ENCODE peak calls at places on chromosomes 2 and 18, in nine cellular contexts. J, C, G, E, H, O, S, N and R are unnamed samples.

GRCh38 chr2:17571681-17572080 is 31.2 kb downstream of the VSNL1 start:
- DNase-seq in H (no peak), J (no peak), N (no peak), G (no peak), O (peak; percentile 15), E (no peak), C (peak; percentile 33), S (no peak), R (peak; percentile 33)

GRCh38 chr2:33784488-33784887 is 185.4 kb upstream of the FAM98A start:
- DNase-seq in E (peak; percentile 73), H (no peak), C (no peak), G (no peak), O (no peak), S (no peak), N (no peak), J (no peak), R (no peak)

GRCh38 chr2:239048771-239049170 is 200.9 kb downstream of the TWIST2 start:
- DNase-seq in H (no peak), E (no peak), J (no peak), C (no peak), S (no peak), N (no peak), G (no peak), O (no peak), R (no peak)

GRCh38 chr2:46858697-46859080 is 56.9 kb downstream of the MCFD2 start:
- DNase-seq in H (no peak), N (no peak), C (peak; percentile 73), G (peak; percentile 91), J (no peak), E (no peak), S (peak; percentile 74), O (peak; percentile 92), R (no peak)

GRCh38 chr18:39359636-39360035 is 1794.0 kb upstream of the CELF4 start:
- DNase-seq in C (no peak), N (no peak), G (no peak), E (no peak), S (no peak), H (no peak), J (no peak), O (no peak), R (no peak)

GRCh38 chr2:231910771-231911170 is 15.4 kb downstream of the NPPC start:
- DNase-seq in O (no peak), N (no peak), J (no peak), G (no peak), E (no peak), H (no peak), C (no peak), S (no peak), R (peak; percentile 31)

GRCh38 chr2:70094171-70094977 is 7.1 kb downstream of the PCBP1 start:
- DNase-seq in O (no peak), N (no peak), E (peak; percentile 20), H (no peak), C (no peak), J (no peak), G (peak; percentile 29), S (no peak), R (peak; percentile 22)

GRCh38 chr2:217915706-217916105 is 87.1 kb downstream of the TNS1 start:
- DNase-seq in O (no peak), N (no peak), H (peak; percentile 69), G (no peak), E (no peak), J (no peak), S (no peak), C (no peak), R (no peak)

GRCh38 chr2:188196343-188197008 is 95.2 kb upstream of the GULP1 start:
- DNase-seq in J (no peak), H (no peak), S (no peak), C (peak; percentile 46), G (no peak), N (no peak), O (peak; percentile 4), E (no peak), R (no peak)

GRCh38 chr2:172280820-172281454 is 146.4 kb upstream of the ITGA6 start:
- DNase-seq in G (no peak), C (no peak), J (no peak), E (peak; percentile 100), N (no peak), O (no peak), S (no peak), H (no peak), R (no peak)

GRCh38 chr2:217924346-217924901 is 78.4 kb downstream of the TNS1 start:
- DNase-seq in S (no peak), N (no peak), J (no peak), C (no peak), E (no peak), O (no peak), H (no peak), G (no peak), R (no peak)

GRCh38 chr18:35513181-35513932 is 15.6 kb upstream of the INO80C start:
- DNase-seq in E (no peak), O (peak; percentile 79), H (peak; percentile 73), C (peak; percentile 97), N (no peak), G (peak; percentile 54), J (no peak), S (peak; percentile 70), R (no peak)